ENCODE peak calls at places on chromosome 15, in ten cellular contexts. J, R, W, T, P, X, Y, N, M and V are unnamed samples.

GRCh38 chr15:67828969-67829646 is 3.8 kb downstream of the SKOR1 start:
- DNase-seq in J (no peak), R (no peak), W (no peak), T (no peak), P (no peak), X (no peak), Y (no peak), N (no peak), M (no peak), V (no peak)

GRCh38 chr15:39429898-39430357 is 151.0 kb upstream of the THBS1 start:
- DNase-seq in J (no peak), R (no peak), W (no peak), T (peak), P (no peak), X (peak), Y (no peak), N (no peak), M (no peak), V (no peak)

GRCh38 chr15:57218826-57219576 is 157.3 kb upstream of the CGNL1 start:
- DNase-seq in J (peak), R (peak), W (no peak), T (peak), P (peak), X (peak), Y (peak), N (no peak), M (peak), V (peak)

GRCh38 chr15:66942649-66943390 is 122.6 kb upstream of the SMAD3 start:
- DNase-seq in J (no peak), R (no peak), W (no peak), T (no peak), P (no peak), X (no peak), Y (no peak), N (no peak), M (no peak), V (no peak)

GRCh38 chr15:78679089-78679511 is 38.1 kb upstream of the CHRNB4 start:
- DNase-seq in J (no peak), R (no peak), W (no peak), T (no peak), P (no peak), X (no peak), Y (no peak), N (no peak), M (no peak), V (no peak)

GRCh38 chr15:67307156-67307555 is 52.6 kb downstream of the IQCH start:
- DNase-seq in J (no peak), R (no peak), W (no peak), T (peak), P (no peak), X (peak), Y (no peak), N (no peak), M (no peak), V (no peak)

GRCh38 chr15:34209421-34210282 is at the start of gene KATNBL1:
- DNase-seq in J (peak), R (peak), W (peak), T (peak), P (peak), X (peak), Y (peak), N (peak), M (peak), V (peak)

GRCh38 chr15:70098461-70099166 is 897 bp upstream of the TLE3 start:
- DNase-seq in J (no peak), R (peak), W (no peak), T (peak), P (peak), X (no peak), Y (peak), N (peak), M (no peak), V (peak)